ENCODE peak calls at places on chromosomes 7 and 10, in eight cellular contexts. E is M059J; C is posterior cingulate gyrus; B is OCI-LY7; F is activated CD8-positive, alpha-beta memory T cell treated with anti-CD3 and anti-CD28 coated beads for 48 hours; A is foreskin keratinocyte; T is cardiac septum; Z is T-cell. X is an unnamed sample.

GRCh38 chr7:15309891-15310290 is 251.9 kb downstream of the AGMO start:
- DNase-seq in E (no peak), C (no peak), B (no peak), F (no peak), A (peak), T (no peak), Z (no peak), X (no peak)

GRCh38 chr10:132178885-132179545 is 7.7 kb upstream of the DPYSL4 start:
- DNase-seq in E (no peak), C (peak), B (no peak), F (no peak), A (no peak), T (no peak), Z (no peak), X (no peak)

GRCh38 chr7:112798199-112799159 is 8.3 kb upstream of the TMEM168 start:
- DNase-seq in E (no peak), C (no peak), B (no peak), F (no peak), A (no peak), T (no peak), Z (no peak), X (no peak)

GRCh38 chr7:156545989-156546388 is 94.6 kb upstream of the RNF32 start:
- DNase-seq in E (no peak), C (no peak), B (no peak), F (no peak), A (no peak), T (no peak), Z (no peak), X (no peak)

GRCh38 chr7:32670105-32670504 is 174.8 kb downstream of the AVL9 start:
- DNase-seq in E (peak), C (no peak), B (no peak), F (no peak), A (no peak), T (no peak), Z (no peak), X (no peak)

GRCh38 chr10:44992070-44992731 is 8.5 kb upstream of the ZNF22 start:
- DNase-seq in E (no peak), C (no peak), B (no peak), F (no peak), A (no peak), T (no peak), Z (no peak), X (no peak)

GRCh38 chr7:79909124-79909641 is 225.4 kb upstream of the GNAI1 start:
- DNase-seq in E (peak), C (no peak), B (no peak), F (no peak), A (no peak), T (no peak), Z (no peak), X (no peak)

GRCh38 chr7:74254858-74255379 is 720 bp upstream of the RFC2 start:
- DNase-seq in E (no peak), C (no peak), B (peak), F (no peak), A (no peak), T (no peak), Z (no peak), X (no peak)

GRCh38 chr7:2779086-2779485 is 65.0 kb downstream of the GNA12 start:
- DNase-seq in E (no peak), C (no peak), B (no peak), F (no peak), A (no peak), T (no peak), Z (no peak), X (no peak)